ENCODE peak calls at places on chromosome 6, in seven cellular contexts. K is H1, S is GM12878, V is K562, B is SK-N-SH, J is HepG2, C is GM12892. H is an unnamed sample.

GRCh38 chr6:14499804-14500203 is 382.2 kb downstream of the CD83 start:
- DNase-seq in K (no peak), S (no peak), V (no peak), B (no peak), J (no peak), C (no peak), H (no peak)

GRCh38 chr6:117938324-117938995 is 31.4 kb downstream of the SLC35F1 start:
- DNase-seq in K (peak; percentile 15), S (no peak), V (no peak), B (no peak), J (no peak), C (no peak), H (no peak)

GRCh38 chr6:135851442-135852271 is at the start of gene PDE7B:
- DNase-seq in K (peak; percentile 36), S (no peak), V (no peak), B (peak; percentile 79), J (no peak), C (no peak), H (peak; percentile 8)

GRCh38 chr6:11785953-11786579 is 7.5 kb upstream of the ADTRP start:
- DNase-seq in K (no peak), S (peak; percentile 93), V (peak; percentile 43), B (no peak), J (no peak), C (peak; percentile 52), H (peak; percentile 38)

GRCh38 chr6:110357696-110358535 is at the start of gene METTL24:
- DNase-seq in K (no peak), S (no peak), V (no peak), B (peak; percentile 85), J (no peak), C (peak; percentile 12), H (peak; percentile 15)

GRCh38 chr6:38549180-38549579 is 90.5 kb downstream of the BTBD9 start:
- DNase-seq in K (no peak), S (no peak), V (no peak), B (no peak), J (no peak), C (no peak), H (no peak)

GRCh38 chr6:158506577-158506976 is 53.3 kb upstream of the TMEM181 start:
- DNase-seq in K (peak; percentile 70), S (no peak), V (peak; percentile 40), B (peak; percentile 69), J (peak; percentile 45), C (no peak), H (no peak)

GRCh38 chr6:167684276-167685104 is 142.2 kb upstream of the AFDN start:
- DNase-seq in K (no peak), S (no peak), V (no peak), B (no peak), J (no peak), C (no peak), H (no peak)

GRCh38 chr6:138582573-138582972 is 83.3 kb upstream of the NHSL1 start:
- DNase-seq in K (no peak), S (no peak), V (no peak), B (no peak), J (no peak), C (no peak), H (no peak)

GRCh38 chr6:82924799-82925535 is 140.7 kb downstream of the UBE3D start:
- DNase-seq in K (no peak), S (no peak), V (no peak), B (no peak), J (no peak), C (no peak), H (no peak)

DNA sequence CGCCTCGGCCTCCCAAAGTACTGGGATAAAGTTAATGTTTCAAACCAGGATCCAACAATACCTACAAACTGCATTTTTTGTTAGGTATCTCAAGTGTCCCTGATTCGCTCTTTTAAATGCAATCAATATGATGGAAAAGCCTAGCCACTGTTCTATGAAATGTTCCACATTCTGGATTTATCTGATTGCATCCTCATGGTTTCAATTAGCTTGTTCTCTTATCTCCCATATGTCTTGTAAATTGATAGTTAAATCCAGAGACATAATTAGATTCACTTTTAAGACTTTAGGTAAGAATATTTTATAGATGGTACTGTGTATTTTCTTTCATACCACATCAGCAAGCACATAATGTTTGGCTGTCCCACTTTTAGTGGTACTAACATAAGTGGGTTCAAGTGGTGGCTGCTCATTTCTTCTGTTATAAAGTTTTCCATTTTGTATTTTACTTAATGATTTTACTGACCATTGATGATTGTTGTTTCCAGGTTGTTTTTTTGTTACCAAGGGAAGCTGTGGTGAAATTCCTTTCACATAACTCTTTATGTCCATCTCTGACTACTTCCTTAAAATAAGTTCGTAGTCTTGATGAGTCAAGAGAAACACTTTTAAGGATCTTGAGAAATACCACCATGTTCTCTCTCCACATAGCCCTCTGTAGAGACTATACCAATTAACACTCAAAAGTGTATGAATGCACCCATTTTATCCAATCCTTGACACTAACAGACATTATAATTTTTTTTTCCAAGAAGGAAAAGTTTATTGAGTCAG is 40.5 kb downstream of the RNGTT start:
- DNase-seq in K (no peak), S (no peak), V (no peak), B (no peak), J (no peak), C (no peak), H (no peak)
- TF ChIP-seq TAF1 in K (no peak), S (no peak), V (no peak), B (no peak), J (no peak), C (no peak), H (no peak)

GRCh38 chr6:3317741-3318211 is 59.0 kb downstream of the PSMG4 start:
- DNase-seq in K (no peak), S (no peak), V (no peak), B (no peak), J (no peak), C (no peak), H (no peak)
- TF ChIP-seq POLR2AphosphoS5 in K (no peak), S (no peak), V (no peak), B (no peak), J (no peak), C (no peak), H (no peak)

DNA sequence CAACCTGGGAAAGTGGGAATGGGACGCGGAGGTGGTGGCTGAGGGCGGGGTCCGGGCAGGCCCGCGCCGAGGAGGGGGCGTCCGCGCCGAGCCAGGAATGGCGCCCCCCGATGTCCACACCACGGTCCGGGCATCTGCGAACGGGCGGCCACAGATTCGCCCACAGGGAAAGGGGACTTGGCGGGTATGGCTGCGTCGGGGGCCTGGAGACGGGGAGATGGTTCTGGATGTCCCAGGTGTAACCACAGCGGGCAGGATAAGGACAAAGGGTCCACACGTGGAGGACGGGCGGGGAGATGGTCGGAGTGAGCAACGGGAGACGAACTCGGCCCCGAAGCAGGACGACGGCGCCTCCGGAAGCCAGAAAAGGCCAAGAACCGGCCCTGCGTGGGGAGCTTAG is 124.6 kb downstream of the WDR27 start:
- DNase-seq in K (no peak), S (no peak), V (no peak), B (no peak), J (no peak), C (no peak), H (no peak)
- TF ChIP-seq TAF1 in K (no peak), S (no peak), V (no peak), B (no peak), J (no peak), C (no peak), H (no peak)

DNA sequence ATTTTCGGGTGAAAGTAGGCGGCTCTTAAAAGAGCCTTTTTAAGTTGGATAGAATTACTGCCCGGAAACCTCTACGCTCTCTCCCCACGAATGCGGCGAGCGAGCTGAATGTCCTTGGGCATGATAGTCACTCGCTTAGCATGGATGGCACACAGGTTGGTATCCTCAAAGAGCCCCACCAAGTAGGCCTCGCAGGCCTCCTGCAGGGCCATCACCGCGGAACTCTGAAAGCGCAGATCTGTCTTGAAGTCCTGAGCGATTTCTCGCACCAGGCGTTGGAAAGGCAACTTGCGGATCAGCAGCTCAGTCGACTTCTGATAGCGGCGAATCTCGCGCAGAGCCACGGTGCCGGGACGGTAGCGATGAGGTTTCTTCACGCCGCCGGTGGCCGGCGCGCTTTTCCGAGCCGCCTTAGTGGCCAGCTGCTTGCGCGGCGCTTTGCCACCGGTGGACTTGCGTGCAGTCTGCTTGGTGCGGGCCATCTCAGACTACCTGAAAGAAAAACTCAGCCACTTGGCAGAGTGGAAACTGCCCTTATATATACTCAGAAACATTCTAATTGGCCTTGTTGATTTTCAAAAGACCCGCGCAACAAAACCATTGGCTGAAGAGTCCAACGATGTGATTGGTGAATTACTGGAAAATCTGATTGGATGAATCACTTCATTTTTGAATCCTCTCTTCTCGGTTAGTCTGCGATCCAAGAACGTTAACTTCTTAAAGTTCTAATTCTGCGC is 93.9 kb upstream of the BTN3A2 start:
- DNase-seq in K (no peak), S (peak; percentile 98), V (no peak), B (peak; percentile 87), J (no peak), C (no peak), H (peak; percentile 58)
- TF ChIP-seq POLR2AphosphoS5 in K (peak; percentile 98), S (peak; percentile 98), V (no peak), B (peak; percentile 93), J (no peak), C (peak; percentile 97), H (peak; percentile 98)

DNA sequence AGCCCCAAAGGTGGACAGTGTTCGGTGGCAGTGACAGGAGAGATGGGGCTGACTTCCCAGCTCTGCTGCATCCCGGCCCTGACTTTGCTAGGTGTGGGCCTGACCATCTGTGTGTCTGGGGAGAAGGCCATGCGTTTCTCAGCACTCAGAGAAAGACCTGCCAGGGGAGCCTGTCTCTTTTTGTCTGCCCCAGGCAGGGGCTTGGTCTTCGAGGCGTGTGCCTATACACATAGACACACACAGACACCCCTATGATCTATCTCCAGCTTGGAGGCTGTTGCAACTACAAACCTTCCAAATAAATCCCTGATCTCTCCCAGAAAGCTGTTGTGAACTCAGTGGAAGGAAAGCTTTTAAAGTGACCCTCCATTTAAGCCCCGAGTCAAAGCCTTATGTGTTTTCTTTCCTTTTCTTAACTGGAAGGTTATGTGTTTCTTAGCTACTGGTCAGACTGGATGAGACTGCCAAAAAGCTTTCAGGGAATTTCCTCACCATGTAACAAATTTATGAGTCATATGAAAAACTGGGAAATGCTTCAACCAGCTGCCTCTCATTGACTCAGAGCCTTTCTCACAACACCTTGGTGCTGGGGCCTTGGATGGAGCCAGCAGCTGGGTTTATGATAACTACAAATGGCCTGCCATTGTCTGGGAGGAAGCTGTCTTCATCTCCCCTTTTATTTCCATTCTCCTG is 102.6 kb downstream of the CDC5L start:
- DNase-seq in K (no peak), S (no peak), V (no peak), B (no peak), J (no peak), C (no peak), H (no peak)
- TF ChIP-seq TAF1 in K (no peak), S (no peak), V (no peak), B (no peak), J (no peak), C (no peak), H (no peak)